ENCODE peak calls at places on chromosomes 12 and 14, in ten cellular contexts. One of them, this sample, is unnamed.
A peak's percentile ranks its signal among the peaks of the same experiment; 100 is the strongest.

GRCh38 chr12:76595056-76595455 is 35.5 kb upstream of the OSBPL8 start:
- DNase-seq in transverse colon: no peak
- DNase-seq in left lung: no peak
- DNase-seq in heart right ventricle: no peak
- DNase-seq in caudate nucleus: no peak
- DNase-seq in suprapubic skin: no peak
- DNase-seq in fibroblast of lung: no peak
- DNase-seq in lower lobe of right lung: no peak
- DNase-seq in Peyer's patch: no peak
- DNase-seq in CD8-positive, alpha-beta T cell: no peak
- DNase-seq in this sample: no peak

GRCh38 chr14:92874961-92875360 is 48.0 kb upstream of the CHGA start:
- DNase-seq in transverse colon: no peak
- DNase-seq in left lung: no peak
- DNase-seq in heart right ventricle: no peak
- DNase-seq in caudate nucleus: no peak
- DNase-seq in suprapubic skin: no peak
- DNase-seq in fibroblast of lung: no peak
- DNase-seq in lower lobe of right lung: no peak
- DNase-seq in Peyer's patch: no peak
- DNase-seq in CD8-positive, alpha-beta T cell: no peak
- DNase-seq in this sample: peak; percentile 41

GRCh38 chr14:56004807-56005579 is 113.2 kb upstream of the PELI2 start:
- DNase-seq in transverse colon: peak; percentile 69
- DNase-seq in left lung: peak; percentile 52
- DNase-seq in heart right ventricle: peak; percentile 24
- DNase-seq in caudate nucleus: no peak
- DNase-seq in suprapubic skin: no peak
- DNase-seq in fibroblast of lung: peak; percentile 63
- DNase-seq in lower lobe of right lung: peak; percentile 52
- DNase-seq in Peyer's patch: peak; percentile 68
- DNase-seq in CD8-positive, alpha-beta T cell: peak; percentile 12
- DNase-seq in this sample: no peak

GRCh38 chr12:11242656-11243055 is 26.9 kb downstream of the PRB3 start:
- DNase-seq in transverse colon: no peak
- DNase-seq in left lung: no peak
- DNase-seq in heart right ventricle: no peak
- DNase-seq in caudate nucleus: no peak
- DNase-seq in suprapubic skin: no peak
- DNase-seq in fibroblast of lung: no peak
- DNase-seq in lower lobe of right lung: no peak
- DNase-seq in Peyer's patch: no peak
- DNase-seq in CD8-positive, alpha-beta T cell: no peak
- DNase-seq in this sample: no peak

GRCh38 chr14:58898655-58899316 is 261.0 kb downstream of the DACT1 start:
- DNase-seq in transverse colon: no peak
- DNase-seq in left lung: no peak
- DNase-seq in heart right ventricle: no peak
- DNase-seq in caudate nucleus: no peak
- DNase-seq in suprapubic skin: no peak
- DNase-seq in fibroblast of lung: peak; percentile 89
- DNase-seq in lower lobe of right lung: no peak
- DNase-seq in Peyer's patch: no peak
- DNase-seq in CD8-positive, alpha-beta T cell: no peak
- DNase-seq in this sample: peak; percentile 31

GRCh38 chr12:100716658-100716948 is 78.0 kb upstream of the ANO4 start:
- DNase-seq in transverse colon: no peak
- DNase-seq in left lung: no peak
- DNase-seq in heart right ventricle: no peak
- DNase-seq in caudate nucleus: no peak
- DNase-seq in suprapubic skin: no peak
- DNase-seq in fibroblast of lung: peak; percentile 4
- DNase-seq in lower lobe of right lung: no peak
- DNase-seq in Peyer's patch: no peak
- DNase-seq in CD8-positive, alpha-beta T cell: no peak
- DNase-seq in this sample: no peak

GRCh38 chr12:68805592-68806120 is 2.3 kb upstream of the MDM2 start:
- DNase-seq in transverse colon: no peak
- DNase-seq in left lung: no peak
- DNase-seq in heart right ventricle: no peak
- DNase-seq in caudate nucleus: no peak
- DNase-seq in suprapubic skin: no peak
- DNase-seq in fibroblast of lung: no peak
- DNase-seq in lower lobe of right lung: no peak
- DNase-seq in Peyer's patch: no peak
- DNase-seq in CD8-positive, alpha-beta T cell: no peak
- DNase-seq in this sample: no peak

GRCh38 chr14:75295061-75295461 is 16.4 kb downstream of the FOS start:
- DNase-seq in transverse colon: peak; percentile 83
- DNase-seq in left lung: peak; percentile 84
- DNase-seq in heart right ventricle: peak; percentile 61
- DNase-seq in caudate nucleus: peak; percentile 46
- DNase-seq in suprapubic skin: peak; percentile 90
- DNase-seq in fibroblast of lung: peak; percentile 84
- DNase-seq in lower lobe of right lung: peak; percentile 82
- DNase-seq in Peyer's patch: peak; percentile 86
- DNase-seq in CD8-positive, alpha-beta T cell: no peak
- DNase-seq in this sample: peak; percentile 73

GRCh38 chr12:18799561-18799960 is 61.6 kb downstream of the CAPZA3 start:
- DNase-seq in transverse colon: no peak
- DNase-seq in left lung: no peak
- DNase-seq in heart right ventricle: no peak
- DNase-seq in caudate nucleus: no peak
- DNase-seq in suprapubic skin: no peak
- DNase-seq in fibroblast of lung: peak; percentile 19
- DNase-seq in lower lobe of right lung: no peak
- DNase-seq in Peyer's patch: no peak
- DNase-seq in CD8-positive, alpha-beta T cell: no peak
- DNase-seq in this sample: no peak

GRCh38 chr12:47734725-47735480 is 9.6 kb upstream of the ENDOU start:
- DNase-seq in transverse colon: no peak
- DNase-seq in left lung: no peak
- DNase-seq in heart right ventricle: no peak
- DNase-seq in caudate nucleus: peak; percentile 24
- DNase-seq in suprapubic skin: no peak
- DNase-seq in fibroblast of lung: peak; percentile 24
- DNase-seq in lower lobe of right lung: no peak
- DNase-seq in Peyer's patch: no peak
- DNase-seq in CD8-positive, alpha-beta T cell: no peak
- DNase-seq in this sample: no peak

GRCh38 chr12:5197127-5197526 is 153.4 kb downstream of the KCNA5 start:
- DNase-seq in transverse colon: no peak
- DNase-seq in left lung: no peak
- DNase-seq in heart right ventricle: no peak
- DNase-seq in caudate nucleus: no peak
- DNase-seq in suprapubic skin: no peak
- DNase-seq in fibroblast of lung: peak; percentile 20
- DNase-seq in lower lobe of right lung: no peak
- DNase-seq in Peyer's patch: no peak
- DNase-seq in CD8-positive, alpha-beta T cell: no peak
- DNase-seq in this sample: no peak

GRCh38 chr14:104086661-104087461 is 1.4 kb downstream of the ASPG start:
- DNase-seq in transverse colon: peak; percentile 35
- DNase-seq in left lung: no peak
- DNase-seq in heart right ventricle: peak; percentile 27
- DNase-seq in caudate nucleus: no peak
- DNase-seq in suprapubic skin: no peak
- DNase-seq in fibroblast of lung: no peak
- DNase-seq in lower lobe of right lung: no peak
- DNase-seq in Peyer's patch: no peak
- DNase-seq in CD8-positive, alpha-beta T cell: no peak
- DNase-seq in this sample: no peak

GRCh38 chr14:58677525-58677924 is 39.8 kb downstream of the DACT1 start:
- DNase-seq in transverse colon: no peak
- DNase-seq in left lung: no peak
- DNase-seq in heart right ventricle: no peak
- DNase-seq in caudate nucleus: no peak
- DNase-seq in suprapubic skin: no peak
- DNase-seq in fibroblast of lung: no peak
- DNase-seq in lower lobe of right lung: no peak
- DNase-seq in Peyer's patch: no peak
- DNase-seq in CD8-positive, alpha-beta T cell: no peak
- DNase-seq in this sample: no peak

GRCh38 chr12:113054948-113055486 is 1.5 kb upstream of the DTX1 start:
- DNase-seq in transverse colon: no peak
- DNase-seq in left lung: no peak
- DNase-seq in heart right ventricle: no peak
- DNase-seq in caudate nucleus: no peak
- DNase-seq in suprapubic skin: no peak
- DNase-seq in fibroblast of lung: no peak
- DNase-seq in lower lobe of right lung: no peak
- DNase-seq in Peyer's patch: no peak
- DNase-seq in CD8-positive, alpha-beta T cell: no peak
- DNase-seq in this sample: no peak

GRCh38 chr12:15364221-15365170 is 42.2 kb downstream of the PTPRO start:
- DNase-seq in transverse colon: no peak
- DNase-seq in left lung: no peak
- DNase-seq in heart right ventricle: no peak
- DNase-seq in caudate nucleus: peak; percentile 11
- DNase-seq in suprapubic skin: no peak
- DNase-seq in fibroblast of lung: peak; percentile 44
- DNase-seq in lower lobe of right lung: no peak
- DNase-seq in Peyer's patch: no peak
- DNase-seq in CD8-positive, alpha-beta T cell: no peak
- DNase-seq in this sample: no peak

GRCh38 chr14:66600416-66600815 is 92.5 kb downstream of the GPHN start:
- DNase-seq in transverse colon: no peak
- DNase-seq in left lung: no peak
- DNase-seq in heart right ventricle: no peak
- DNase-seq in caudate nucleus: no peak
- DNase-seq in suprapubic skin: no peak
- DNase-seq in fibroblast of lung: peak; percentile 59
- DNase-seq in lower lobe of right lung: no peak
- DNase-seq in Peyer's patch: no peak
- DNase-seq in CD8-positive, alpha-beta T cell: no peak
- DNase-seq in this sample: no peak

GRCh38 chr14:75724414-75725204 is 63.6 kb downstream of the TTLL5 start:
- DNase-seq in transverse colon: no peak
- DNase-seq in left lung: no peak
- DNase-seq in heart right ventricle: peak; percentile 60
- DNase-seq in caudate nucleus: no peak
- DNase-seq in suprapubic skin: no peak
- DNase-seq in fibroblast of lung: no peak
- DNase-seq in lower lobe of right lung: no peak
- DNase-seq in Peyer's patch: no peak
- DNase-seq in CD8-positive, alpha-beta T cell: no peak
- DNase-seq in this sample: peak; percentile 70

GRCh38 chr12:125145196-125145595 is 80.0 kb downstream of the AACS start:
- DNase-seq in transverse colon: no peak
- DNase-seq in left lung: no peak
- DNase-seq in heart right ventricle: no peak
- DNase-seq in caudate nucleus: no peak
- DNase-seq in suprapubic skin: no peak
- DNase-seq in fibroblast of lung: no peak
- DNase-seq in lower lobe of right lung: no peak
- DNase-seq in Peyer's patch: no peak
- DNase-seq in CD8-positive, alpha-beta T cell: no peak
- DNase-seq in this sample: no peak
- H3K27ac ChIP-seq in transverse colon: no peak overlapping the region
- H3K27ac ChIP-seq in left lung: no peak overlapping the region
- H3K27ac ChIP-seq in heart right ventricle: no peak overlapping the region
- H3K27ac ChIP-seq in caudate nucleus: no peak overlapping the region
- H3K27ac ChIP-seq in suprapubic skin: no peak overlapping the region
- H3K27ac ChIP-seq in fibroblast of lung: no peak overlapping the region
- H3K27ac ChIP-seq in lower lobe of right lung: no peak overlapping the region
- H3K27ac ChIP-seq in Peyer's patch: no peak overlapping the region
- H3K27ac ChIP-seq in CD8-positive, alpha-beta T cell: no peak overlapping the region
- H3K27ac ChIP-seq in this sample: no peak overlapping the region

GRCh38 chr12:59657266-59657665 is 61.4 kb downstream of the SLC16A7 start:
- DNase-seq in transverse colon: no peak
- DNase-seq in left lung: no peak
- DNase-seq in heart right ventricle: no peak
- DNase-seq in caudate nucleus: no peak
- DNase-seq in suprapubic skin: no peak
- DNase-seq in fibroblast of lung: peak; percentile 8
- DNase-seq in lower lobe of right lung: no peak
- DNase-seq in Peyer's patch: no peak
- DNase-seq in CD8-positive, alpha-beta T cell: no peak
- DNase-seq in this sample: no peak

GRCh38 chr12:59660921-59661597 is 65.2 kb downstream of the SLC16A7 start:
- DNase-seq in transverse colon: no peak
- DNase-seq in left lung: no peak
- DNase-seq in heart right ventricle: no peak
- DNase-seq in caudate nucleus: no peak
- DNase-seq in suprapubic skin: no peak
- DNase-seq in fibroblast of lung: no peak
- DNase-seq in lower lobe of right lung: no peak
- DNase-seq in Peyer's patch: no peak
- DNase-seq in CD8-positive, alpha-beta T cell: no peak
- DNase-seq in this sample: no peak

GRCh38 chr12:59660148-59660547 is 64.3 kb downstream of the SLC16A7 start:
- DNase-seq in transverse colon: no peak
- DNase-seq in left lung: no peak
- DNase-seq in heart right ventricle: no peak
- DNase-seq in caudate nucleus: no peak
- DNase-seq in suprapubic skin: no peak
- DNase-seq in fibroblast of lung: no peak
- DNase-seq in lower lobe of right lung: no peak
- DNase-seq in Peyer's patch: no peak
- DNase-seq in CD8-positive, alpha-beta T cell: no peak
- DNase-seq in this sample: no peak

GRCh38 chr12:59654061-59654460 is 58.2 kb downstream of the SLC16A7 start:
- DNase-seq in transverse colon: no peak
- DNase-seq in left lung: no peak
- DNase-seq in heart right ventricle: no peak
- DNase-seq in caudate nucleus: no peak
- DNase-seq in suprapubic skin: no peak
- DNase-seq in fibroblast of lung: no peak
- DNase-seq in lower lobe of right lung: no peak
- DNase-seq in Peyer's patch: no peak
- DNase-seq in CD8-positive, alpha-beta T cell: no peak
- DNase-seq in this sample: no peak

GRCh38 chr12:59657711-59658110 is 61.9 kb downstream of the SLC16A7 start:
- DNase-seq in transverse colon: no peak
- DNase-seq in left lung: no peak
- DNase-seq in heart right ventricle: no peak
- DNase-seq in caudate nucleus: no peak
- DNase-seq in suprapubic skin: no peak
- DNase-seq in fibroblast of lung: no peak
- DNase-seq in lower lobe of right lung: no peak
- DNase-seq in Peyer's patch: no peak
- DNase-seq in CD8-positive, alpha-beta T cell: no peak
- DNase-seq in this sample: no peak
- H3K27ac ChIP-seq in transverse colon: no peak overlapping the region
- H3K27ac ChIP-seq in left lung: no peak overlapping the region
- H3K27ac ChIP-seq in heart right ventricle: no peak overlapping the region
- H3K27ac ChIP-seq in caudate nucleus: no peak overlapping the region
- H3K27ac ChIP-seq in suprapubic skin: no peak overlapping the region
- H3K27ac ChIP-seq in fibroblast of lung: no peak overlapping the region
- H3K27ac ChIP-seq in lower lobe of right lung: no peak overlapping the region
- H3K27ac ChIP-seq in Peyer's patch: no peak overlapping the region
- H3K27ac ChIP-seq in CD8-positive, alpha-beta T cell: no peak overlapping the region
- H3K27ac ChIP-seq in this sample: no peak overlapping the region

GRCh38 chr14:22375321-22375930 is 213.6 kb downstream of the DAD1 start:
- DNase-seq in transverse colon: no peak
- DNase-seq in left lung: no peak
- DNase-seq in heart right ventricle: no peak
- DNase-seq in caudate nucleus: no peak
- DNase-seq in suprapubic skin: no peak
- DNase-seq in fibroblast of lung: peak; percentile 66
- DNase-seq in lower lobe of right lung: no peak
- DNase-seq in Peyer's patch: no peak
- DNase-seq in CD8-positive, alpha-beta T cell: no peak
- DNase-seq in this sample: no peak
- H3K27ac ChIP-seq in transverse colon: no peak overlapping the region
- H3K27ac ChIP-seq in left lung: no peak overlapping the region
- H3K27ac ChIP-seq in heart right ventricle: no peak overlapping the region
- H3K27ac ChIP-seq in caudate nucleus: no peak overlapping the region
- H3K27ac ChIP-seq in suprapubic skin: no peak overlapping the region
- H3K27ac ChIP-seq in fibroblast of lung: no peak overlapping the region
- H3K27ac ChIP-seq in lower lobe of right lung: no peak overlapping the region
- H3K27ac ChIP-seq in Peyer's patch: no peak overlapping the region
- H3K27ac ChIP-seq in CD8-positive, alpha-beta T cell: no peak overlapping the region
- H3K27ac ChIP-seq in this sample: no peak overlapping the region

GRCh38 chr12:2551514-2551913 is 243.3 kb upstream of the FKBP4 start:
- DNase-seq in transverse colon: no peak
- DNase-seq in left lung: peak; percentile 43
- DNase-seq in heart right ventricle: no peak
- DNase-seq in caudate nucleus: no peak
- DNase-seq in suprapubic skin: no peak
- DNase-seq in fibroblast of lung: no peak
- DNase-seq in lower lobe of right lung: no peak
- DNase-seq in Peyer's patch: no peak
- DNase-seq in CD8-positive, alpha-beta T cell: no peak
- DNase-seq in this sample: no peak
- H3K27ac ChIP-seq in transverse colon: no peak overlapping the region
- H3K27ac ChIP-seq in left lung: no peak overlapping the region
- H3K27ac ChIP-seq in heart right ventricle: no peak overlapping the region
- H3K27ac ChIP-seq in caudate nucleus: no peak overlapping the region
- H3K27ac ChIP-seq in suprapubic skin: no peak overlapping the region
- H3K27ac ChIP-seq in fibroblast of lung: no peak overlapping the region
- H3K27ac ChIP-seq in lower lobe of right lung: no peak overlapping the region
- H3K27ac ChIP-seq in Peyer's patch: no peak overlapping the region
- H3K27ac ChIP-seq in CD8-positive, alpha-beta T cell: no peak overlapping the region
- H3K27ac ChIP-seq in this sample: no peak overlapping the region